ENCODE peak calls at places on chromosomes 1 and 21, in nine cellular contexts. G is hippocampal formation; R is CD4-positive, CD25-positive, alpha-beta regulatory T cell; F is activated CD8-positive, alpha-beta memory T cell treated with anti-CD3 and anti-CD28 coated beads, Interleukin-2, amount 50 U/mL, for 48 hours; H is HT1080; B is activated naive CD4-positive, alpha-beta T cell; T is GF-D8; I is brain microvascular endothelial cell; L is dermis microvascular lymphatic vessel endothelial cell. P is an unnamed sample.

GRCh38 chr1:112439592-112439991 is 43.6 kb downstream of the CTTNBP2NL start:
- DNase-seq in R (no peak), I (no peak), H (no peak), G (no peak), L (no peak), T (no peak), B (no peak), F (no peak), P (no peak)

GRCh38 chr1:209218113-209218512 is 365.4 kb upstream of the CAMK1G start:
- DNase-seq in G (no peak), H (no peak), R (no peak), B (no peak), T (no peak), I (no peak), L (no peak), F (no peak), P (no peak)

GRCh38 chr1:180261030-180261429 is 31.0 kb downstream of the LHX4 start:
- DNase-seq in L (no peak), H (no peak), R (no peak), G (no peak), I (no peak), T (no peak), B (no peak), F (no peak), P (no peak)

GRCh38 chr1:25664357-25664796 is 47.8 kb downstream of the MAN1C1 start:
- DNase-seq in T (no peak), B (no peak), R (no peak), L (peak; percentile 82), H (no peak), I (no peak), F (no peak), G (no peak), P (no peak)

GRCh38 chr21:14538477-14538876 is 7.6 kb downstream of the SAMSN1 start:
- DNase-seq in G (no peak), F (no peak), I (no peak), R (no peak), B (no peak), H (no peak), T (no peak), L (no peak), P (no peak)

GRCh38 chr21:20639026-20639425 is 359.2 kb upstream of the NCAM2 start:
- DNase-seq in T (no peak), F (no peak), R (no peak), L (no peak), H (no peak), G (no peak), I (no peak), B (no peak), P (no peak)

GRCh38 chr1:91981996-91982609 is 32.9 kb downstream of the BRDT start:
- DNase-seq in H (no peak), I (no peak), R (no peak), F (no peak), T (no peak), B (no peak), L (no peak), G (no peak), P (no peak)

GRCh38 chr1:81806432-81806770 is 5.7 kb downstream of the ADGRL2 start:
- DNase-seq in H (no peak), I (no peak), G (no peak), F (no peak), T (no peak), B (no peak), L (no peak), R (no peak), P (no peak)

GRCh38 chr1:38789498-38790169 is 69.9 kb downstream of the RRAGC start:
- DNase-seq in B (no peak), F (no peak), L (no peak), T (no peak), I (no peak), H (peak; percentile 15), G (no peak), R (no peak), P (no peak)

GRCh38 chr1:36542962-36543515 is 60.3 kb upstream of the CSF3R start:
- DNase-seq in T (no peak), L (no peak), B (no peak), F (no peak), G (no peak), R (no peak), I (no peak), H (no peak), P (no peak)

GRCh38 chr1:78275456-78275855 is 215.3 kb upstream of the PTGFR start:
- DNase-seq in G (no peak), L (no peak), B (no peak), H (no peak), I (no peak), T (no peak), R (no peak), F (no peak), P (no peak)

GRCh38 chr21:34345091-34345871 is 18.5 kb upstream of the KCNE2 start:
- DNase-seq in T (no peak), L (no peak), G (no peak), B (no peak), F (no peak), R (no peak), I (peak; percentile 22), H (no peak), P (no peak)

GRCh38 chr1:61469365-61469764 is 255.6 kb downstream of the TM2D1 start:
- DNase-seq in T (no peak), B (no peak), F (no peak), R (no peak), G (no peak), I (no peak), L (no peak), H (no peak), P (no peak)

GRCh38 chr1:246404078-246404477 is 103.0 kb downstream of the SMYD3 start:
- DNase-seq in T (no peak), H (no peak), I (no peak), L (no peak), G (no peak), R (no peak), F (no peak), B (no peak), P (no peak)